ENCODE peak calls at places on chromosomes 6 and 20, in eight cellular contexts. P is GM10248, G is mesothelial cell of epicardium, B is HCEC 1CT, W is ecto neural progenitor cell, S is brain microvascular endothelial cell, I is NCI-H345, Y is Panc1. J is an unnamed sample.

GRCh38 chr6:138692978-138693909 is 80.3 kb upstream of the CCDC28A start:
- DNase-seq in G (no peak), W (peak), P (peak), B (peak), S (peak), Y (no peak), I (peak), J (peak)

GRCh38 chr6:22145823-22146379 is 150.9 kb downstream of the PRL start:
- DNase-seq in P (no peak), Y (peak), S (peak), B (peak), W (no peak), G (no peak), I (peak), J (no peak)

GRCh38 chr6:34150766-34151165 is 4.9 kb upstream of the GRM4 start:
- DNase-seq in P (no peak), G (no peak), B (no peak), W (peak), Y (no peak), S (no peak), I (no peak), J (peak)

GRCh38 chr6:53862517-53863457 is 68.0 kb downstream of the LRRC1 start:
- DNase-seq in W (no peak), G (no peak), Y (no peak), B (peak), S (peak), I (no peak), P (no peak), J (no peak)

GRCh38 chr20:7806831-7807230 is 133.4 kb downstream of the HAO1 start:
- DNase-seq in B (peak), W (no peak), G (no peak), Y (no peak), I (no peak), P (no peak), S (peak), J (no peak)

GRCh38 chr20:42308980-42309524 is 690.9 kb upstream of the CHD6 start:
- DNase-seq in P (no peak), B (no peak), W (no peak), G (no peak), I (peak), Y (no peak), S (no peak), J (no peak)

GRCh38 chr20:51861726-51862466 is 59.6 kb upstream of the SALL4 start:
- DNase-seq in I (no peak), Y (no peak), S (peak), G (no peak), P (no peak), W (no peak), B (no peak), J (no peak)

GRCh38 chr6:162408805-162409535 is 318.6 kb downstream of the PRKN start:
- DNase-seq in Y (no peak), I (no peak), W (no peak), G (no peak), S (no peak), B (no peak), P (no peak), J (no peak)

GRCh38 chr6:26022166-26022510 is 59.5 kb downstream of the TRIM38 start:
- DNase-seq in S (peak), W (peak), I (peak), B (peak), G (no peak), P (no peak), Y (no peak), J (peak)

GRCh38 chr20:6471110-6471647 is 296.3 kb upstream of the BMP2 start:
- DNase-seq in G (no peak), B (no peak), Y (no peak), P (no peak), I (no peak), W (no peak), S (no peak), J (no peak)

GRCh38 chr20:57576942-57577550 is 16.1 kb downstream of the PCK1 start:
- DNase-seq in G (no peak), S (no peak), B (no peak), I (no peak), Y (no peak), W (no peak), P (no peak), J (no peak)

GRCh38 chr6:82862543-82862942 is 203.1 kb downstream of the UBE3D start:
- DNase-seq in W (no peak), P (no peak), S (no peak), G (no peak), I (no peak), Y (no peak), B (peak), J (no peak)

GRCh38 chr6:25085761-25086160 is 150.0 kb upstream of the RIPOR2 start:
- DNase-seq in G (no peak), P (peak), S (peak), I (no peak), W (no peak), B (no peak), Y (no peak), J (no peak)

GRCh38 chr20:25139061-25139705 is 56.3 kb upstream of the ENTPD6 start:
- DNase-seq in I (peak), B (no peak), S (no peak), Y (peak), W (no peak), G (no peak), P (no peak), J (no peak)

GRCh38 chr20:7758436-7758835 is 181.8 kb downstream of the HAO1 start:
- DNase-seq in S (no peak), Y (no peak), B (no peak), I (no peak), P (no peak), G (no peak), W (no peak), J (no peak)

GRCh38 chr6:85537055-85537494 is 56.6 kb downstream of the SNX14 start:
- DNase-seq in Y (no peak), G (no peak), B (peak), I (no peak), S (no peak), P (peak), W (no peak), J (no peak)

GRCh38 chr20:63911171-63911570 is 16.2 kb downstream of the DNAJC5 start:
- DNase-seq in P (no peak), W (no peak), G (no peak), S (no peak), Y (no peak), I (no peak), B (no peak), J (no peak)

GRCh38 chr20:38290829-38291581 is 13.0 kb upstream of the BPI start:
- DNase-seq in B (peak), Y (no peak), G (no peak), P (no peak), I (no peak), S (peak), W (peak), J (no peak)

GRCh38 chr20:11492391-11492790 is 425.3 kb upstream of the BTBD3 start:
- DNase-seq in I (no peak), B (no peak), S (no peak), Y (no peak), P (no peak), G (no peak), W (no peak), J (no peak)

GRCh38 chr6:39599996-39600395 is 125.2 kb downstream of the KIF6 start:
- DNase-seq in W (no peak), G (no peak), B (no peak), S (no peak), P (no peak), Y (no peak), I (no peak), J (no peak)

GRCh38 chr6:11858439-11858838 is 79.8 kb upstream of the ADTRP start:
- DNase-seq in W (no peak), G (no peak), P (no peak), S (no peak), B (no peak), I (no peak), Y (no peak), J (no peak)

GRCh38 chr20:57372581-57373350 is 18.4 kb upstream of the RBM38 start:
- DNase-seq in Y (no peak), I (no peak), S (no peak), B (no peak), W (no peak), P (no peak), G (no peak), J (no peak)

GRCh38 chr6:84172080-84172479 is 55.4 kb downstream of the CEP162 start:
- DNase-seq in P (no peak), W (no peak), I (no peak), G (no peak), B (no peak), S (no peak), Y (no peak), J (no peak)

GRCh38 chr20:48921883-48922867 is 664 bp downstream of the ARFGEF2 start:
- DNase-seq in B (peak), Y (no peak), S (no peak), I (no peak), W (no peak), P (no peak), G (no peak), J (no peak)

GRCh38 chr6:41630069-41630468 is 8.2 kb upstream of the MDFI start:
- DNase-seq in Y (no peak), B (no peak), I (no peak), S (no peak), G (no peak), P (no peak), W (no peak), J (no peak)

GRCh38 chr6:74356385-74356784 is 660.4 kb downstream of the CD109 start:
- DNase-seq in B (peak), G (no peak), S (peak), Y (no peak), I (no peak), P (no peak), W (no peak), J (no peak)

GRCh38 chr20:39107741-39108140 is 145.6 kb downstream of the DHX35 start:
- DNase-seq in Y (no peak), S (peak), I (no peak), P (no peak), W (no peak), G (no peak), B (no peak), J (no peak)

GRCh38 chr20:47356220-47356525 is 326 bp downstream of the ZMYND8 start:
- DNase-seq in I (no peak), Y (no peak), B (no peak), W (no peak), S (no peak), G (no peak), P (no peak), J (no peak)

J was measured in breast epithelium.